ENCODE peak calls at places on chromosomes 4 and X, in six cellular contexts. D is uterus, B is brain microvascular endothelial cell, I is IMR-90, H is right cardiac atrium, U is left ventricle myocardium inferior. R is an unnamed sample.

GRCh38 chr4:22485751-22486150 is 30.1 kb downstream of the ADGRA3 start:
- DNase-seq in D (no peak), B (peak; percentile 32), I (peak; percentile 76), H (no peak), U (no peak), R (no peak)

GRCh38 chr4:181968371-181968770 is 274.8 kb upstream of the TENM3 start:
- DNase-seq in D (no peak), B (peak; percentile 41), I (peak; percentile 83), H (no peak), U (no peak), R (no peak)

GRCh38 chr4:105555409-105555808 is 3.0 kb downstream of the ARHGEF38 start:
- DNase-seq in D (no peak), B (no peak), I (no peak), H (no peak), U (no peak), R (no peak)

GRCh38 chr4:109406337-109406931 is 27.2 kb upstream of the SEC24B start:
- DNase-seq in D (no peak), B (peak; percentile 54), I (peak; percentile 71), H (no peak), U (no peak), R (peak; percentile 3)

GRCh38 chr4:133385161-133385954 is 236.3 kb downstream of the PCDH10 start:
- DNase-seq in D (no peak), B (no peak), I (no peak), H (no peak), U (peak; percentile 12), R (no peak)

GRCh38 chr4:143375326-143376073 is 38.8 kb downstream of the GAB1 start:
- DNase-seq in D (no peak), B (peak; percentile 24), I (no peak), H (no peak), U (peak; percentile 30), R (no peak)

GRCh38 chr4:137253949-137254348 is 278.3 kb downstream of the PCDH18 start:
- DNase-seq in D (no peak), B (peak; percentile 36), I (peak; percentile 85), H (no peak), U (no peak), R (no peak)

GRCh38 chr4:168496834-168497233 is at the start of gene PALLD:
- DNase-seq in D (no peak), B (peak; percentile 80), I (peak; percentile 60), H (peak; percentile 16), U (peak; percentile 36), R (no peak)

GRCh38 chr4:143482753-143483362 is 30.6 kb upstream of the SMARCA5 start:
- DNase-seq in D (peak; percentile 30), B (peak; percentile 32), I (peak; percentile 71), H (no peak), U (no peak), R (no peak)

GRCh38 chrX:78455901-78456300 is 128.5 kb upstream of the CYSLTR1 start:
- DNase-seq in D (no peak), B (no peak), I (no peak), H (no peak), U (no peak), R (no peak)

GRCh38 chr4:96916731-96917130 is 1076.8 kb downstream of the PDHA2 start:
- DNase-seq in D (no peak), B (no peak), I (no peak), H (no peak), U (no peak), R (no peak)

GRCh38 chrX:115437841-115438240 is 123.1 kb upstream of the PLS3 start:
- DNase-seq in D (no peak), B (no peak), I (no peak), H (peak; percentile 18), U (no peak), R (no peak)

GRCh38 chr4:52358855-52359254 is 300.2 kb downstream of the USP46 start:
- DNase-seq in D (no peak), B (no peak), I (no peak), H (no peak), U (peak; percentile 34), R (no peak)

GRCh38 chrX:29617725-29618124 is 597.6 kb upstream of the MAGEB2 start:
- DNase-seq in D (no peak), B (no peak), I (no peak), H (no peak), U (no peak), R (no peak)

DNA sequence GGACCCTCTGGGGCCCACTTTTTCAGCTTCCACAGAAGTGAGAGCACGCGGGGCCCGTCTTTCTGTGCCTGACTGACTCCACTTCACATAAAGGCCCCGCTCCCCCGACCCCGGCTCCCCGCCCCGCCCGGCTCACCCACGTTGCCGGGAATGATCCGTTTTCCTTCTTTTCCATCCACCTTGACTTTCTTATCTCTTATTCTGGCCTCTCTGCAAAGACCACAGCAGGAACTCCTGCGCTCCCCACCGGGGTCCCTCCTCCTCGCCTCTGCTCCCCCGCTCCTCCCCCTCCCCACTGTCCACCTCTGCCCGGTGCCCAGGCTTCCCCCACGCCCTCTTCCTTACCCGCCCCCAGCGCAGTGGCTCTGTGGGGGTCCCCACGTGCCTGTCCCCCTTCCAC is 54.2 kb upstream of the CLDN24 start:
- DNase-seq in D (no peak), B (no peak), I (no peak), H (no peak), U (no peak), R (no peak)
- H3K4me3 ChIP-seq in D (no peak overlapping the region), B (no peak overlapping the region), I (no peak overlapping the region), H (no peak overlapping the region), U (no peak overlapping the region), R (no peak overlapping the region)

GRCh38 chrX:72141372-72142004 is 9.8 kb upstream of the RTL5 start:
- DNase-seq in D (no peak), B (no peak), I (no peak), H (no peak), U (no peak), R (no peak)

GRCh38 chrX:72139538-72139937 is 7.8 kb upstream of the RTL5 start:
- DNase-seq in D (no peak), B (no peak), I (no peak), H (no peak), U (no peak), R (no peak)

GRCh38 chrX:72142931-72143709 is 11.4 kb upstream of the RTL5 start:
- DNase-seq in D (no peak), B (no peak), I (no peak), H (no peak), U (no peak), R (no peak)

GRCh38 chrX:72145181-72145580 is 13.5 kb upstream of the RTL5 start:
- DNase-seq in D (no peak), B (no peak), I (no peak), H (no peak), U (no peak), R (no peak)

DNA sequence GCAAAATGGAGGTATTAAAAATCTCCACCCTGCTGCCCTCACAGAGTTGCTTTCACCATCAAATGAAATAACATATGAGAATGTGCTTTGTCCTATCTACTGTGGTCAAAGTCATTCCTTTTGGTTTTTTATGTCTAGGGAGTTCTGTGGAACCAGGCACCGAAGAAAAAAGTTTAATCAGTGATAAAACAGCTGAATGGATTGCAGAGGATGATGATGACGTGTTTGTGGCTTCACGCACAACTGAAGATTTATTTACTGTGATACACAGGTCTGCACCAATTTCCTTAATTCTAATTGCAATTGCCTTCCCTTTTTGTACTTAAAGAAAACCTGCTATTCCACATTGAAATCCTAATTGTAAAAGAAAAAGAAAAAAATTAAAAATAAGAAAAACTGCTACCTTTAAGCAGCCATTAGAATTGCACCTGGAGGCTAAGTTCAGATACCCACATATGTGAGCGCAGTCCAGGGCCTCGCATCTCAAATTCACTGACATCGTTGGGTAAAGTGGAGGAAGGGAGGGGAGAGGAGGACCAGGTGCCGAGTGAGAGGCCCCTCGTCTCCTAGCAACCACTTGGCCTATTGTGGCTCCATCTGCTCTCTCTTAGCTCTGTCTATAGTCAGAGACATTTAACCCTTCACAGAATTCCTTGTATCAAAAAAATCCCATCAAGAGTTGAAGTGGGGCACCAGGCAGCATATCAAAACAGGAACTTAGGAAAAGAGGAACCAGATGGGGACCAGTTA is 10.6 kb upstream of the RTL5 start:
- DNase-seq in D (no peak), B (no peak), I (no peak), H (no peak), U (no peak), R (no peak)
- H3K27ac ChIP-seq in D (no peak overlapping the region), B (no peak overlapping the region), I (no peak overlapping the region), H (no peak overlapping the region), U (no peak overlapping the region), R (no peak overlapping the region)

GRCh38 chrX:69138512-69138911 is 26.7 kb downstream of the PJA1 start:
- DNase-seq in D (no peak), B (no peak), I (no peak), H (no peak), U (no peak), R (no peak)

GRCh38 chrX:69139516-69139915 is 25.7 kb downstream of the PJA1 start:
- DNase-seq in D (no peak), B (no peak), I (peak; percentile 50), H (no peak), U (no peak), R (no peak)

GRCh38 chrX:69136546-69137331 is 28.5 kb downstream of the PJA1 start:
- DNase-seq in D (peak; percentile 49), B (no peak), I (no peak), H (peak; percentile 51), U (peak; percentile 47), R (no peak)

GRCh38 chrX:69137911-69138310 is 27.3 kb downstream of the PJA1 start:
- DNase-seq in D (no peak), B (no peak), I (no peak), H (no peak), U (no peak), R (no peak)

GRCh38 chrX:69137371-69137881 is 27.8 kb downstream of the PJA1 start:
- DNase-seq in D (peak; percentile 54), B (peak; percentile 21), I (peak; percentile 75), H (no peak), U (no peak), R (no peak)
- H3K4me3 ChIP-seq in D (peak overlapping the region; percentile 13), B (no peak overlapping the region), I (no peak overlapping the region), H (peak overlapping the region; percentile 47), U (peak overlapping the region; percentile 55), R (no peak overlapping the region)

GRCh38 chr4:40300371-40301162 is 34.6 kb upstream of the CHRNA9 start:
- DNase-seq in D (no peak), B (no peak), I (no peak), H (no peak), U (no peak), R (no peak)
- H3K27ac ChIP-seq in D (no peak overlapping the region), B (no peak overlapping the region), I (no peak overlapping the region), H (no peak overlapping the region), U (no peak overlapping the region), R (peak overlapping the region; percentile 79)

GRCh38 chr4:40149960-40150385 is 46.9 kb upstream of the RHOH start:
- DNase-seq in D (peak; percentile 59), B (peak; percentile 57), I (peak; percentile 67), H (peak; percentile 23), U (peak; percentile 19), R (peak; percentile 36)

GRCh38 chr4:40152642-40153041 is 44.2 kb upstream of the RHOH start:
- DNase-seq in D (no peak), B (no peak), I (no peak), H (no peak), U (no peak), R (no peak)

DNA sequence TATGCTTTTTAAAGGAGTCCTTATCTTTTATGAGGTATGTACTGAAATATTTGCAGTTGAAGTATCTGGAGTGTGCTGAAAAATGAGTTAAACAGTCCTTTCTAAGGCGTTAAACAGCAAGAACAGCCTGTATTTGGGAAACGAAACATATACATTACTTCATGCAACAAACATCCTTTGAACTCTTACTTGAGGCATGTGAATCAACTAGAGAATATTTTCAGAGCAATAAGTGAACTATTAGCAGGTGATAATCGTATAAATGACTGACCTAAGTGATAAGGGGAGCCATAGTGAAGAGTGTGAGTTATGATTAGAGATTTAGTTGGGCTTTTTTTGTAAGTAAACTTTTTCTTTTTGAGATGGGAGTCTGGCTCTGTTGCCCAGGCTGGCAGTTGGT is 45.9 kb upstream of the RHOH start:
- DNase-seq in D (no peak), B (no peak), I (peak; percentile 2), H (no peak), U (no peak), R (no peak)
- H3K4me3 ChIP-seq in D (no peak overlapping the region), B (no peak overlapping the region), I (no peak overlapping the region), H (no peak overlapping the region), U (no peak overlapping the region), R (no peak overlapping the region)

R was measured in effector memory CD4-positive, alpha-beta T cell.